ENCODE peak calls at places on chromosomes 7 and 10, in six cellular contexts. One of them, this sample, is unnamed. For H3K27me3 and H3K9me3, the result is how much of the 10 kb centered on the place peaks cover.

GRCh38 chr10:30431435-30431911 is 2.5 kb upstream of the MAP3K8 start:
- DNase-seq in neuronal stem cell: no peak
- DNase-seq in heart left ventricle: peak
- DNase-seq in PC-9: peak
- DNase-seq in cardiac muscle cell: no peak
- DNase-seq in esophagus squamous epithelium: no peak
- DNase-seq in this sample: no peak

GRCh38 chr10:108112218-108112617 is 947.7 kb upstream of the SORCS1 start:
- DNase-seq in esophagus squamous epithelium: no peak
- DNase-seq in neuronal stem cell: no peak
- DNase-seq in cardiac muscle cell: no peak
- DNase-seq in PC-9: no peak
- DNase-seq in heart left ventricle: no peak
- DNase-seq in this sample: peak

GRCh38 chr7:28354601-28355062 is 57.7 kb upstream of the CREB5 start:
- DNase-seq in esophagus squamous epithelium: no peak
- DNase-seq in heart left ventricle: no peak
- DNase-seq in PC-9: no peak
- DNase-seq in neuronal stem cell: no peak
- DNase-seq in cardiac muscle cell: no peak
- DNase-seq in this sample: no peak

GRCh38 chr10:93465806-93466675 is 16.1 kb downstream of the MYOF start:
- DNase-seq in PC-9: peak
- DNase-seq in cardiac muscle cell: no peak
- DNase-seq in heart left ventricle: peak
- DNase-seq in esophagus squamous epithelium: no peak
- DNase-seq in neuronal stem cell: no peak
- DNase-seq in this sample: no peak

GRCh38 chr7:41247128-41247865 is 455.6 kb downstream of the INHBA start:
- DNase-seq in heart left ventricle: no peak
- DNase-seq in cardiac muscle cell: no peak
- DNase-seq in neuronal stem cell: no peak
- DNase-seq in esophagus squamous epithelium: no peak
- DNase-seq in PC-9: peak
- DNase-seq in this sample: no peak

GRCh38 chr10:58775960-58776574 is 263.4 kb downstream of the BICC1 start:
- DNase-seq in neuronal stem cell: no peak
- DNase-seq in cardiac muscle cell: no peak
- DNase-seq in heart left ventricle: no peak
- DNase-seq in PC-9: no peak
- DNase-seq in esophagus squamous epithelium: no peak
- DNase-seq in this sample: no peak

GRCh38 chr10:116146374-116146773 is 126.6 kb downstream of the GFRA1 start:
- DNase-seq in neuronal stem cell: no peak
- DNase-seq in heart left ventricle: no peak
- DNase-seq in PC-9: no peak
- DNase-seq in esophagus squamous epithelium: no peak
- DNase-seq in cardiac muscle cell: peak
- DNase-seq in this sample: no peak

GRCh38 chr7:43077732-43078391 is 34.6 kb upstream of the HECW1 start:
- DNase-seq in esophagus squamous epithelium: no peak
- DNase-seq in neuronal stem cell: no peak
- DNase-seq in PC-9: no peak
- DNase-seq in heart left ventricle: no peak
- DNase-seq in cardiac muscle cell: peak
- DNase-seq in this sample: peak

GRCh38 chr10:130371686-130372085 is 235.5 kb downstream of the GLRX3 start:
- DNase-seq in cardiac muscle cell: no peak
- DNase-seq in PC-9: no peak
- DNase-seq in esophagus squamous epithelium: no peak
- DNase-seq in heart left ventricle: no peak
- DNase-seq in neuronal stem cell: no peak
- DNase-seq in this sample: no peak

GRCh38 chr7:30931161-30931926 is 19.7 kb downstream of the AQP1 start:
- DNase-seq in neuronal stem cell: no peak
- DNase-seq in PC-9: no peak
- DNase-seq in esophagus squamous epithelium: no peak
- DNase-seq in heart left ventricle: peak
- DNase-seq in cardiac muscle cell: no peak
- DNase-seq in this sample: no peak

GRCh38 chr7:129227646-129228578 is 3.1 kb downstream of the AHCYL2 start:
- DNase-seq in neuronal stem cell: no peak
- DNase-seq in PC-9: no peak
- DNase-seq in cardiac muscle cell: no peak
- DNase-seq in esophagus squamous epithelium: no peak
- DNase-seq in heart left ventricle: no peak
- DNase-seq in this sample: no peak

GRCh38 chr10:3241128-3242057 is 68.8 kb upstream of the PITRM1 start:
- DNase-seq in heart left ventricle: no peak
- DNase-seq in PC-9: no peak
- DNase-seq in esophagus squamous epithelium: no peak
- DNase-seq in cardiac muscle cell: no peak
- DNase-seq in neuronal stem cell: no peak
- DNase-seq in this sample: no peak

GRCh38 chr10:96216775-96217174 is 54.6 kb downstream of the BLNK start:
- DNase-seq in cardiac muscle cell: no peak
- DNase-seq in PC-9: no peak
- DNase-seq in neuronal stem cell: no peak
- DNase-seq in heart left ventricle: no peak
- DNase-seq in esophagus squamous epithelium: no peak
- DNase-seq in this sample: no peak

GRCh38 chr7:68730871-68731403 is 867.3 kb upstream of the AUTS2 start:
- DNase-seq in neuronal stem cell: no peak
- DNase-seq in cardiac muscle cell: no peak
- DNase-seq in esophagus squamous epithelium: no peak
- DNase-seq in heart left ventricle: no peak
- DNase-seq in PC-9: no peak
- DNase-seq in this sample: no peak

GRCh38 chr10:126118476-126118875 is 222.1 kb downstream of the FANK1 start:
- DNase-seq in esophagus squamous epithelium: no peak
- DNase-seq in PC-9: no peak
- DNase-seq in neuronal stem cell: no peak
- DNase-seq in heart left ventricle: no peak
- DNase-seq in cardiac muscle cell: no peak
- DNase-seq in this sample: no peak

DNA sequence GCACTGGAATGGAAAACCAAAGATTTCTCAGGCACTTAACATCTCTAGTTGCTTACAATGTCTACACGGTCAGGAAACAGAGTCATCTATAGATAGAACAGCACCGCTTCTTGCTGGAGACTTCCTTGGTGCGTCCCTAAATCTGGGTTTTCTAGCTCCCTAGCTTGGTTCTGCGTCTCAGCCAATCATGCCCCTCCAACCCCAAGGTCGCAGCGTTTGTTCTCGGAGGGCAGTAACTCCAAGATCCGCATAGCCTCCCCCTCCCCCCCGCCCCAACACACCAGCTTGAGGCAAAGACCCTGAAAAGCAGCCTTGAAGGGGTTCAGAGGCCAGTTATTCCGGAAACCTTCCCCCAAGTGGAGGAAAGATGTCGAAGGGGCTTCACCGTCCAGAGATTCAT is 7.7 kb downstream of the DLX6 start:
- DNase-seq in neuronal stem cell: peak
- DNase-seq in esophagus squamous epithelium: no peak
- DNase-seq in cardiac muscle cell: no peak
- DNase-seq in heart left ventricle: no peak
- DNase-seq in PC-9: no peak
- DNase-seq in this sample: no peak
- H3K27me3 ChIP-seq in neuronal stem cell: under half
- H3K27me3 ChIP-seq in esophagus squamous epithelium: half or more
- H3K27me3 ChIP-seq in cardiac muscle cell: half or more
- H3K27me3 ChIP-seq in heart left ventricle: half or more
- H3K27me3 ChIP-seq in PC-9: half or more
- H3K27me3 ChIP-seq in this sample: half or more

DNA sequence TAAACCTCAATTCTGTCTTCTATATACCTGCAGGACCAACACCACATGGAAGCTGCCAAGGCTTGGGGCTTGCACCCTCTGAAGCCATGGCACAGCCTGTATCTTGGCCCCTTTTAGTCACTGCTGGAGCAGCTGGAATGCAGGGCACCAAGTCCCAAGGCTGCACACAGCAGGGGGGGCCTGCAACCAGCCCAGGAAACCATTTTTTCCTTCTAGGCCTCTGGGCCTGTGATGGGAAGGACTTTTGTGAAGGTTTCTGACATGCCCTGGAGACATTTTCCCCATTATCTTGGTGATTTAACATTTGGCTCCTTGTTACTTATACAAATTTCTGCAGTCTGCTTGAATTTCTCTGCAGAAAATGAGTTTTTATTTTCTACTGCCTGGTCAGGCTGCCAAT is 123.2 kb upstream of the PCGF5 start:
- DNase-seq in heart left ventricle: no peak
- DNase-seq in PC-9: no peak
- DNase-seq in cardiac muscle cell: no peak
- DNase-seq in esophagus squamous epithelium: no peak
- DNase-seq in neuronal stem cell: no peak
- DNase-seq in this sample: no peak
- H3K9me3 ChIP-seq in heart left ventricle: under half
- H3K9me3 ChIP-seq in PC-9: under half
- H3K9me3 ChIP-seq in cardiac muscle cell: under half
- H3K9me3 ChIP-seq in esophagus squamous epithelium: under half
- H3K9me3 ChIP-seq in neuronal stem cell: under half
- H3K9me3 ChIP-seq in this sample: under half

GRCh38 chr10:24042884-24043283 is 166.1 kb upstream of the KIAA1217 start:
- DNase-seq in esophagus squamous epithelium: no peak
- DNase-seq in PC-9: no peak
- DNase-seq in cardiac muscle cell: no peak
- DNase-seq in heart left ventricle: no peak
- DNase-seq in neuronal stem cell: no peak
- DNase-seq in this sample: no peak

GRCh38 chr10:24035761-24036160 is 173.2 kb upstream of the KIAA1217 start:
- DNase-seq in PC-9: no peak
- DNase-seq in esophagus squamous epithelium: no peak
- DNase-seq in cardiac muscle cell: no peak
- DNase-seq in neuronal stem cell: no peak
- DNase-seq in heart left ventricle: no peak
- DNase-seq in this sample: no peak

GRCh38 chr10:24039331-24039730 is 169.6 kb upstream of the KIAA1217 start:
- DNase-seq in esophagus squamous epithelium: no peak
- DNase-seq in PC-9: no peak
- DNase-seq in heart left ventricle: no peak
- DNase-seq in cardiac muscle cell: no peak
- DNase-seq in neuronal stem cell: no peak
- DNase-seq in this sample: no peak

GRCh38 chr10:24041030-24041429 is 167.9 kb upstream of the KIAA1217 start:
- DNase-seq in cardiac muscle cell: no peak
- DNase-seq in heart left ventricle: no peak
- DNase-seq in esophagus squamous epithelium: no peak
- DNase-seq in neuronal stem cell: no peak
- DNase-seq in PC-9: no peak
- DNase-seq in this sample: no peak

DNA sequence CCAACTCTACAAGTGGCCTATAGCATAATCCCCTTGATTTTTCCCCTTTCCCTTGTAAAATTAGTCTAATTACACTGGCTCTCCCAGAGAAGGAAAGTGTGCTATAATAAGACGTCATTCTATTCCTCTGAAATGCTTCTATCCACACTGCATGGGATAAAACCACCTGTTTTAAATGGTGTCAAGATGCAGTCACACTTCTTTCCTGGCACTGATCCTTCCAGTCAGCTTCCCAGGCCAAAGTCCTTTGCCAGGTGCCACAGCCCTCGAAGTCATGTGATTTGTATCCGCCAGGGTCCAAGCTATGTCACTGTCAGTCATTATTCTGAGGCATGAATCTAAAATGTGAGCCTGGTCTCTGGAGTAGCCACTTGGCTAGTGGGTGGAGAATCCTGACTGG is 169.0 kb upstream of the KIAA1217 start:
- DNase-seq in heart left ventricle: no peak
- DNase-seq in esophagus squamous epithelium: no peak
- DNase-seq in PC-9: no peak
- DNase-seq in cardiac muscle cell: no peak
- DNase-seq in neuronal stem cell: no peak
- DNase-seq in this sample: no peak
- H3K27ac ChIP-seq in heart left ventricle: no peak
- H3K27ac ChIP-seq in esophagus squamous epithelium: no peak
- H3K27ac ChIP-seq in PC-9: no peak
- H3K27ac ChIP-seq in cardiac muscle cell: no peak
- H3K27ac ChIP-seq in neuronal stem cell: no peak
- H3K27ac ChIP-seq in this sample: no peak

DNA sequence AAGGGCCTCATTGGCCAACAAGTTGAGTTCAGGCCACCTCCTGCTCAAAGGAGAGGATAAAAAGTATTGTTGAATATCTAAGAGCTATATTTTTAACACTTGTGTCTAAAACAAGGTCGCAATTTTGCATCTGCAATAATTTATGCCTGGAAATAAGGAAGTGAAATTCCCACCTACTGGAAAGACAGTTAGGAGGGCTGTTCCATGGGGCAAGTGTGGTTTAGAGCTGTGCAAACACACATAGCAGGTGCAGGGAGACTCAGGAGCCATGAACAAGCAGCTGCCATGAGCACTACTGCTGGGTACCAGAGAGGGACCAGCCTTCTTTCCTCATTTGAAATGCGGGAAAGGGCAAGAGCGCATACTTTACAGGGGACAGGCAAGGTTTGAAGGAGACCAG is 35.5 kb upstream of the IKZF1 start:
- DNase-seq in heart left ventricle: no peak
- DNase-seq in cardiac muscle cell: no peak
- DNase-seq in neuronal stem cell: no peak
- DNase-seq in esophagus squamous epithelium: no peak
- DNase-seq in PC-9: no peak
- DNase-seq in this sample: no peak
- H3K27me3 ChIP-seq in heart left ventricle: under half
- H3K27me3 ChIP-seq in cardiac muscle cell: under half
- H3K27me3 ChIP-seq in neuronal stem cell: under half
- H3K27me3 ChIP-seq in esophagus squamous epithelium: under half
- H3K27me3 ChIP-seq in PC-9: under half
- H3K27me3 ChIP-seq in this sample: under half